ENCODE peak calls at places on chromosomes 3 and 15, in eight cellular contexts. Z is HL-60; Q is astrocyte of the spinal cord; Y is CD8-positive, alpha-beta memory T cell; K is neural progenitor cell; N is body of pancreas; B is tibial nerve; P is sigmoid colon. T is an unnamed sample.
A peak's percentile ranks its signal among the peaks of the same experiment; 100 is the strongest.

GRCh38 chr3:12371525-12372140 is 82.8 kb downstream of the PPARG start:
- DNase-seq in Z (no peak), Q (peak; percentile 64), Y (no peak), K (no peak), N (no peak), B (no peak), P (no peak), T (peak; percentile 19)

GRCh38 chr3:163951397-163951987 is 1126.8 kb downstream of the SI start:
- DNase-seq in Z (no peak), Q (peak; percentile 2), Y (no peak), K (no peak), N (no peak), B (no peak), P (no peak), T (no peak)

GRCh38 chr3:184716652-184717607 is 5.1 kb upstream of the MAGEF1 start:
- DNase-seq in Z (no peak), Q (peak; percentile 59), Y (no peak), K (peak; percentile 87), N (no peak), B (no peak), P (no peak), T (peak; percentile 23)

GRCh38 chr3:191138937-191139336 is 60.1 kb upstream of the OSTN start:
- DNase-seq in Z (no peak), Q (no peak), Y (no peak), K (no peak), N (no peak), B (no peak), P (no peak), T (no peak)

GRCh38 chr3:112143251-112143650 is 10.2 kb upstream of the GCSAM start:
- DNase-seq in Z (no peak), Q (no peak), Y (no peak), K (no peak), N (no peak), B (no peak), P (no peak), T (no peak)

GRCh38 chr15:47411733-47412530 is 305.4 kb upstream of the SEMA6D start:
- DNase-seq in Z (no peak), Q (no peak), Y (no peak), K (no peak), N (no peak), B (no peak), P (no peak), T (no peak)

GRCh38 chr3:131688370-131688769 is 185.6 kb upstream of the MRPL3 start:
- DNase-seq in Z (no peak), Q (peak; percentile 51), Y (no peak), K (no peak), N (no peak), B (no peak), P (no peak), T (no peak)

GRCh38 chr3:133589503-133589902 is 16.0 kb downstream of the CDV3 start:
- DNase-seq in Z (no peak), Q (no peak), Y (no peak), K (no peak), N (no peak), B (no peak), P (no peak), T (no peak)

GRCh38 chr3:50632450-50632849 is 15.5 kb downstream of the MAPKAPK3 start:
- DNase-seq in Z (peak; percentile 73), Q (no peak), Y (no peak), K (no peak), N (no peak), B (no peak), P (no peak), T (no peak)
- H3K4me3 ChIP-seq in Z (no peak overlapping the region), Q (no peak overlapping the region), Y (no peak overlapping the region), K (no peak overlapping the region), N (no peak overlapping the region), B (no peak overlapping the region), P (no peak overlapping the region), T (no peak overlapping the region)

GRCh38 chr3:97958396-97958795 is 13.8 kb downstream of the RIOX2 start:
- DNase-seq in Z (no peak), Q (no peak), Y (no peak), K (no peak), N (no peak), B (no peak), P (no peak), T (no peak)

GRCh38 chr3:97959863-97960262 is 12.4 kb downstream of the RIOX2 start:
- DNase-seq in Z (no peak), Q (no peak), Y (no peak), K (no peak), N (no peak), B (no peak), P (no peak), T (no peak)

GRCh38 chr3:97956051-97956450 is 16.2 kb downstream of the RIOX2 start:
- DNase-seq in Z (no peak), Q (no peak), Y (no peak), K (no peak), N (no peak), B (no peak), P (no peak), T (no peak)

GRCh38 chr3:97958796-97959195 is 13.4 kb downstream of the RIOX2 start:
- DNase-seq in Z (no peak), Q (no peak), Y (no peak), K (no peak), N (no peak), B (no peak), P (no peak), T (no peak)

GRCh38 chr3:97957617-97958311 is 14.5 kb downstream of the RIOX2 start:
- DNase-seq in Z (no peak), Q (no peak), Y (no peak), K (no peak), N (no peak), B (no peak), P (peak; percentile 83), T (no peak)
- H3K4me3 ChIP-seq in Z (no peak overlapping the region), Q (no peak overlapping the region), Y (no peak overlapping the region), K (no peak overlapping the region), N (no peak overlapping the region), B (no peak overlapping the region), P (no peak overlapping the region), T (no peak overlapping the region)

GRCh38 chr3:176274161-176274560 is 923.1 kb downstream of the TBL1XR1 start:
- DNase-seq in Z (no peak), Q (no peak), Y (no peak), K (no peak), N (no peak), B (no peak), P (no peak), T (no peak)
- H3K4me3 ChIP-seq in Z (no peak overlapping the region), Q (no peak overlapping the region), Y (no peak overlapping the region), K (no peak overlapping the region), N (no peak overlapping the region), B (no peak overlapping the region), P (no peak overlapping the region), T (no peak overlapping the region)

GRCh38 chr3:139241783-139242182 is 102.0 kb upstream of the MRPS22 start:
- DNase-seq in Z (no peak), Q (no peak), Y (no peak), K (no peak), N (no peak), B (no peak), P (no peak), T (no peak)

GRCh38 chr3:139236336-139236735 is 107.5 kb upstream of the MRPS22 start:
- DNase-seq in Z (no peak), Q (no peak), Y (no peak), K (no peak), N (no peak), B (no peak), P (no peak), T (no peak)

GRCh38 chr3:139234491-139234890 is 109.3 kb upstream of the MRPS22 start:
- DNase-seq in Z (no peak), Q (no peak), Y (no peak), K (no peak), N (no peak), B (no peak), P (no peak), T (no peak)

GRCh38 chr3:139235192-139235591 is 108.6 kb upstream of the MRPS22 start:
- DNase-seq in Z (peak; percentile 49), Q (no peak), Y (no peak), K (no peak), N (no peak), B (no peak), P (no peak), T (no peak)

GRCh38 chr3:139238281-139239030 is 105.4 kb upstream of the MRPS22 start:
- DNase-seq in Z (no peak), Q (no peak), Y (no peak), K (no peak), N (no peak), B (no peak), P (no peak), T (no peak)
- H3K4me3 ChIP-seq in Z (no peak overlapping the region), Q (no peak overlapping the region), Y (no peak overlapping the region), K (no peak overlapping the region), N (no peak overlapping the region), B (no peak overlapping the region), P (no peak overlapping the region), T (no peak overlapping the region)

DNA sequence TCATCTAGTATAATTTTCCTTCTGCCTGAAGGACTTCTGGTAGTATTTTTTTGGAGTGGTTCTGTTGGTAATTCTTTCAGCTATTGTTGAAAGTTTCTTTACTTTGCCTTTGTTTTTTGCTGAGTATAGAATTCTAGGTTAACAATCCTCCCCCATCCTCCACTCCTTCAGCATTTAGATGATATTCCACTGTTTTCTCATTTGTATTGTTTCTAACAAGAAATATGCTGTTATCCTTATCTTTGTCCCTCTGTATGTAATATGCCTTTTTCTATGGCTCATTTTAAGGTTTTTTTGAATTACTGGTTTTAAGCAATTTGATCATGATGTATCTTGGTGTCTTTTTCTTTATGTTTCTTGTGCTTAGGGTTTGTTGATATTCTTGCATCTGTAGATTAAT is 53.9 kb downstream of the KLF15 start:
- DNase-seq in Z (no peak), Q (no peak), Y (no peak), K (no peak), N (no peak), B (no peak), P (no peak), T (no peak)
- H3K4me3 ChIP-seq in Z (no peak overlapping the region), Q (no peak overlapping the region), Y (no peak overlapping the region), K (no peak overlapping the region), N (no peak overlapping the region), B (no peak overlapping the region), P (no peak overlapping the region), T (no peak overlapping the region)

DNA sequence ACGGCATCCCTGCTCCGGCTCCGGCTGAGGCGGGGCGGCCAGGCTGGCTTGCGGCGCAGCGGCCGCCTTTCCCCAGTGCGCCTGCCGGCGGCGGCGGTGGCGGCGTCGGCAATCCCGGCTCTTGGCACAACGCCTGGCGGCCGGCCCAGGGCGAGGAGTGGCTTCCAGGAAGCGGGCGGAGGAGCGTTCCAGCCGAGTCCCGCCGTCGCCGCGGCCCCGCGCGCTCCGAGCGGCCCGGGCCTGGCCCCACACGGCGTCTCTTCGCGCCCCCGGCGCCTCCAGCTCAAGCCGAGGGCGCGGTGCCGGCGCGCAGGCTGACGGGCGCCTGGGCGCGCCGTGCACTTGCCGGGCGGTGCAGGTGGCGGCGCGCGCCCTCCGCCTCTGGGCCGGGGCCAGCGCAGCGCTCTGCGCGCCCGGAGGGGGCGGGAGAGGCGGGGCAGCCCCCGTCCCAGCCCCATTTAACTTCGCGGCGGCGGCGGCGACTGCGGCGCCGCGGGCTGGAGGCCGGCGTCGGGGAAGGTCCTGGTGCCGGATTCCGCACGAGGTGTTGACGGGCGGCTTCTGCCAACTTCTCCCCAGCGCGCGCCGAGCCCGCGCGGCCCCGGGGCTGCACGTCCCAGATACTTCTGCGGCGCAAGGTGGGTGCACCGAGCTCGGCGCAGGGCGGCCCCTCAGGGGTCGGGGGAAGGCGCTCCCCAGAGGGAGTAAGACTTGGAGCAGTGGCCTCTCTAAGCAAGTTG is at the start of gene ADAMTSL3:
- DNase-seq in Z (no peak), Q (peak; percentile 11), Y (no peak), K (peak; percentile 93), N (peak; percentile 87), B (peak; percentile 59), P (peak; percentile 92), T (peak; percentile 90)
- H3K4me3 ChIP-seq in Z (no peak within 1 kb of the TSS), Q (no peak within 1 kb of the TSS), Y (no peak within 1 kb of the TSS), K (peak within 1 kb of the TSS; percentile 54), N (peak within 1 kb of the TSS; percentile 41), B (peak within 1 kb of the TSS; percentile 53), P (peak within 1 kb of the TSS; percentile 80), T (peak within 1 kb of the TSS; percentile 65)

GRCh38 chr3:122921791-122922651 is 105.5 kb downstream of the SEMA5B start:
- DNase-seq in Z (peak; percentile 34), Q (no peak), Y (no peak), K (peak; percentile 78), N (no peak), B (no peak), P (peak; percentile 62), T (no peak)
- H3K4me3 ChIP-seq in Z (peak overlapping the region; percentile 27), Q (no peak overlapping the region), Y (no peak overlapping the region), K (peak overlapping the region; percentile 48), N (no peak overlapping the region), B (peak overlapping the region; percentile 12), P (no peak overlapping the region), T (no peak overlapping the region)